ENCODE peak calls at places on chromosomes 5 and 9, in four cellular contexts. P is HepG2, C is HEK293T, K is K562. A is an unnamed sample.

GRCh38 chr5:9099681-9100080 is 446.2 kb downstream of the SEMA5A start:
- DNase-seq in P (no peak), C (no peak), K (no peak), A (no peak)

GRCh38 chr9:75185585-75186170 is 97.4 kb downstream of the OSTF1 start:
- DNase-seq in P (peak; percentile 16), C (peak; percentile 61), K (peak; percentile 18), A (peak; percentile 67)

GRCh38 chr9:116564266-116564793 is 122.8 kb upstream of the TRIM32 start:
- DNase-seq in P (no peak), C (no peak), K (no peak), A (no peak)

GRCh38 chr5:43207601-43208000 is 15.6 kb downstream of the NIM1K start:
- DNase-seq in P (no peak), C (no peak), K (no peak), A (no peak)

GRCh38 chr5:181041043-181041442 is 977 bp downstream of the BTNL9 start:
- DNase-seq in P (no peak), C (no peak), K (no peak), A (no peak)

GRCh38 chr9:83238871-83239624 is 176.1 kb upstream of the RASEF start:
- DNase-seq in P (peak; percentile 25), C (no peak), K (no peak), A (no peak)

GRCh38 chr9:93666279-93666784 is 89.9 kb downstream of the PHF2 start:
- DNase-seq in P (no peak), C (no peak), K (no peak), A (no peak)

GRCh38 chr5:72291601-72292000 is 28.4 kb downstream of the MRPS27 start:
- DNase-seq in P (no peak), C (no peak), K (no peak), A (no peak)

GRCh38 chr5:162068931-162069330 is 1.4 kb downstream of the GABRG2 start:
- DNase-seq in P (no peak), C (no peak), K (no peak), A (no peak)

DNA sequence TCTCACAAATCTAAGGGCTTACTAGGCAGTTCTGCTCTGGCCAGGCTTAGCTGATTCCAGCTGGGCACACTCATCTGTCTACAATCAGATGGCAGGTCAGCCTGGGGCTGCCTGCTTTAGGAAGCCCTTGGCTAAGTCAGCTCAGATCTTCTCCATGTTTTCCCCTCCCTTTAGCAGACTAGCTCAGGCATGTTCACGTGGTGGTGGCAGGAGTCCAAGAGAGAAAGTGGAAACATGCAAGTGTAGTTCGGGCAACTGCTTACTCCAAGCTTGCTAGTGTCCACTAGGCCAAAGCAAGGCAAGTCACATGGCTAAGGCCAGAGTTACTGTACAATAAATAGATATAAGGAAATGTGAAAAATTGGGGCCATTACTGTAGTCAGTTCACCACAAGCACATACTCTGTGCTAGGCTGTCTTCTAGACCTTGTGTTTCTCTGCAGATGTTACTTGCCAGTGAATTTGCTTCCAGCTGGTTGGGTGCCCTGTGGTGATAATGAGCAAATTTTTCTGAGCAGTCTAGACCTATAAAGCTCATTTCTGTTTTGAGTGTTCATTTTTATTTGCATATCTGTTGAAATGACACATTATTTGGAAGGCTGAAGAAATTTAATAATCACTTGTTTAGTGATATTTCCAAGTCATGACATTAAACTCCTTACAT is 38.3 kb downstream of the RECK start:
- DNase-seq in P (peak; percentile 17), C (no peak), K (no peak), A (no peak)
- TF ChIP-seq ELF4 in P (no peak), C (no peak), K (no peak), A (no peak)

GRCh38 chr9:106074006-106074405 is 379.7 kb downstream of the TMEM38B start:
- DNase-seq in P (no peak), C (no peak), K (no peak), A (no peak)
- TF ChIP-seq ELF4 in P (no peak), C (no peak), K (no peak), A (no peak)

GRCh38 chr5:79503794-79504495 is 10.0 kb downstream of the HOMER1 start:
- DNase-seq in P (no peak), C (no peak), K (no peak), A (no peak)
- TF ChIP-seq ELF4 in P (no peak), C (no peak), K (no peak), A (no peak)

GRCh38 chr5:151315998-151316597 is 12.5 kb upstream of the SLC36A3 start:
- DNase-seq in P (peak; percentile 37), C (peak; percentile 77), K (peak; percentile 67), A (peak; percentile 78)
- TF ChIP-seq ELF4 in P (no peak), C (no peak), K (no peak), A (no peak)

GRCh38 chr5:149995385-149996085 is 4.9 kb downstream of the TIGD6 start:
- DNase-seq in P (no peak), C (no peak), K (no peak), A (no peak)
- TF ChIP-seq ELF4 in P (no peak), C (no peak), K (no peak), A (no peak)

GRCh38 chr5:44665101-44665701 is 143.5 kb upstream of the MRPS30 start:
- DNase-seq in P (no peak), C (no peak), K (no peak), A (no peak)
- TF ChIP-seq ELF4 in P (no peak), C (no peak), K (no peak), A (no peak)

GRCh38 chr9:129952337-129952736 is 90.7 kb downstream of the FNBP1 start:
- DNase-seq in P (no peak), C (no peak), K (no peak), A (no peak)
- TF ChIP-seq ELF4 in P (no peak), C (no peak), K (no peak), A (no peak)

A was measured in WTC11.